ENCODE peak calls at places on chromosomes 1 and 21, in four cellular contexts. One of them, this sample, is unnamed.

GRCh38 chr1:231211005-231211857 is 29.8 kb upstream of the GNPAT start:
- DNase-seq in IMR-90: peak; percentile 53
- DNase-seq in K562: peak; percentile 90
- DNase-seq in HepG2: peak; percentile 76
- DNase-seq in this sample: peak; percentile 86

GRCh38 chr1:235710665-235711064 is 61.1 kb upstream of the GNG4 start:
- DNase-seq in HepG2: no peak
- DNase-seq in IMR-90: no peak
- DNase-seq in K562: no peak
- DNase-seq in this sample: no peak

GRCh38 chr21:15062566-15062965 is 2.2 kb downstream of the NRIP1 start:
- DNase-seq in K562: peak; percentile 15
- DNase-seq in IMR-90: no peak
- DNase-seq in HepG2: no peak
- DNase-seq in this sample: no peak

GRCh38 chr1:201457508-201457960 is 11.5 kb downstream of the PHLDA3 start:
- DNase-seq in HepG2: no peak
- DNase-seq in K562: no peak
- DNase-seq in IMR-90: no peak
- DNase-seq in this sample: no peak

GRCh38 chr21:44728716-44729115 is 17.3 kb upstream of the TSPEAR start:
- DNase-seq in K562: no peak
- DNase-seq in IMR-90: no peak
- DNase-seq in HepG2: no peak
- DNase-seq in this sample: no peak

GRCh38 chr1:9539829-9540550 is 725 bp downstream of the SLC25A33 start:
- DNase-seq in HepG2: no peak
- DNase-seq in IMR-90: peak; percentile 21
- DNase-seq in K562: peak; percentile 82
- DNase-seq in this sample: no peak

GRCh38 chr21:45638707-45639106 is 4.8 kb upstream of the PCBP3 start:
- DNase-seq in IMR-90: no peak
- DNase-seq in HepG2: no peak
- DNase-seq in K562: no peak
- DNase-seq in this sample: no peak

GRCh38 chr1:112440574-112440973 is 44.6 kb downstream of the CTTNBP2NL start:
- DNase-seq in HepG2: no peak
- DNase-seq in IMR-90: no peak
- DNase-seq in K562: no peak
- DNase-seq in this sample: no peak

GRCh38 chr1:169722784-169723183 is 11.1 kb downstream of the SELE start:
- DNase-seq in K562: no peak
- DNase-seq in HepG2: no peak
- DNase-seq in IMR-90: no peak
- DNase-seq in this sample: no peak

GRCh38 chr1:244226440-244226839 is 175.4 kb downstream of the ZBTB18 start:
- DNase-seq in HepG2: no peak
- DNase-seq in K562: no peak
- DNase-seq in IMR-90: peak; percentile 61
- DNase-seq in this sample: no peak

GRCh38 chr1:182339684-182340083 is 51.9 kb downstream of the GLUL start:
- DNase-seq in IMR-90: no peak
- DNase-seq in K562: no peak
- DNase-seq in HepG2: no peak
- DNase-seq in this sample: no peak

GRCh38 chr1:7549277-7549676 is 221.8 kb upstream of the VAMP3 start:
- DNase-seq in K562: no peak
- DNase-seq in HepG2: no peak
- DNase-seq in IMR-90: peak; percentile 87
- DNase-seq in this sample: peak; percentile 56

GRCh38 chr1:204072951-204073836 is at the start of gene SOX13:
- DNase-seq in HepG2: peak; percentile 78
- DNase-seq in IMR-90: peak; percentile 85
- DNase-seq in K562: peak; percentile 74
- DNase-seq in this sample: no peak

GRCh38 chr1:84721152-84721551 is 30.9 kb upstream of the SSX2IP start:
- DNase-seq in K562: peak; percentile 34
- DNase-seq in HepG2: peak; percentile 6
- DNase-seq in IMR-90: peak; percentile 81
- DNase-seq in this sample: no peak

GRCh38 chr1:169128565-169128964 is 22.1 kb downstream of the ATP1B1 start:
- DNase-seq in IMR-90: no peak
- DNase-seq in K562: no peak
- DNase-seq in HepG2: no peak
- DNase-seq in this sample: no peak

GRCh38 chr1:196558424-196558823 is 49.8 kb downstream of the KCNT2 start:
- DNase-seq in K562: no peak
- DNase-seq in HepG2: no peak
- DNase-seq in IMR-90: peak; percentile 69
- DNase-seq in this sample: no peak

GRCh38 chr1:226880372-226881287 is 10.2 kb downstream of the PSEN2 start:
- DNase-seq in HepG2: no peak
- DNase-seq in K562: no peak
- DNase-seq in IMR-90: no peak
- DNase-seq in this sample: no peak

GRCh38 chr1:225870883-225871282 is 11.3 kb downstream of the TMEM63A start:
- DNase-seq in HepG2: no peak
- DNase-seq in IMR-90: no peak
- DNase-seq in K562: no peak
- DNase-seq in this sample: no peak

GRCh38 chr21:34200288-34200905 is 127.0 kb downstream of the MRPS6 start:
- DNase-seq in HepG2: no peak
- DNase-seq in IMR-90: no peak
- DNase-seq in K562: no peak
- DNase-seq in this sample: no peak

GRCh38 chr21:44426663-44427191 is 28.6 kb upstream of the LRRC3 start:
- DNase-seq in HepG2: no peak
- DNase-seq in IMR-90: no peak
- DNase-seq in K562: no peak
- DNase-seq in this sample: no peak

GRCh38 chr1:148309940-148310500 is 157.9 kb upstream of the NBPF11 start:
- DNase-seq in IMR-90: no peak
- DNase-seq in K562: no peak
- DNase-seq in HepG2: no peak
- DNase-seq in this sample: no peak

GRCh38 chr1:233394860-233395717 is 67.6 kb downstream of the MAP3K21 start:
- DNase-seq in HepG2: peak; percentile 33
- DNase-seq in K562: peak; percentile 47
- DNase-seq in IMR-90: peak; percentile 50
- DNase-seq in this sample: no peak

GRCh38 chr1:201254625-201255469 is 28.5 kb upstream of the PKP1 start:
- DNase-seq in K562: peak; percentile 96
- DNase-seq in HepG2: peak; percentile 15
- DNase-seq in IMR-90: no peak
- DNase-seq in this sample: no peak

GRCh38 chr21:42112857-42113256 is 41.7 kb downstream of the UMODL1 start:
- DNase-seq in HepG2: no peak
- DNase-seq in IMR-90: peak; percentile 68
- DNase-seq in K562: no peak
- DNase-seq in this sample: no peak

GRCh38 chr1:84907095-84907827 is 14.3 kb upstream of the LPAR3 start:
- DNase-seq in K562: no peak
- DNase-seq in IMR-90: peak; percentile 71
- DNase-seq in HepG2: no peak
- DNase-seq in this sample: no peak

GRCh38 chr1:24925082-24925779 is 4.8 kb downstream of the RUNX3 start:
- DNase-seq in K562: no peak
- DNase-seq in HepG2: no peak
- DNase-seq in IMR-90: no peak
- DNase-seq in this sample: peak; percentile 68

GRCh38 chr1:82405333-82405732 is 604.6 kb downstream of the ADGRL2 start:
- DNase-seq in K562: no peak
- DNase-seq in HepG2: no peak
- DNase-seq in IMR-90: no peak
- DNase-seq in this sample: no peak

GRCh38 chr1:247452447-247453039 is 5.4 kb downstream of the OR2B11 start:
- DNase-seq in K562: no peak
- DNase-seq in IMR-90: no peak
- DNase-seq in HepG2: no peak
- DNase-seq in this sample: no peak

GRCh38 chr1:162179121-162179520 is 109.6 kb downstream of the NOS1AP start:
- DNase-seq in IMR-90: no peak
- DNase-seq in HepG2: no peak
- DNase-seq in K562: no peak
- DNase-seq in this sample: no peak

GRCh38 chr1:162177126-162177525 is 107.6 kb downstream of the NOS1AP start:
- DNase-seq in K562: no peak
- DNase-seq in IMR-90: no peak
- DNase-seq in HepG2: no peak
- DNase-seq in this sample: no peak

GRCh38 chr1:162175393-162175792 is 105.9 kb downstream of the NOS1AP start:
- DNase-seq in HepG2: no peak
- DNase-seq in K562: no peak
- DNase-seq in IMR-90: no peak
- DNase-seq in this sample: no peak

GRCh38 chr1:162182090-162182489 is 112.6 kb downstream of the NOS1AP start:
- DNase-seq in IMR-90: no peak
- DNase-seq in HepG2: no peak
- DNase-seq in K562: no peak
- DNase-seq in this sample: no peak

DNA sequence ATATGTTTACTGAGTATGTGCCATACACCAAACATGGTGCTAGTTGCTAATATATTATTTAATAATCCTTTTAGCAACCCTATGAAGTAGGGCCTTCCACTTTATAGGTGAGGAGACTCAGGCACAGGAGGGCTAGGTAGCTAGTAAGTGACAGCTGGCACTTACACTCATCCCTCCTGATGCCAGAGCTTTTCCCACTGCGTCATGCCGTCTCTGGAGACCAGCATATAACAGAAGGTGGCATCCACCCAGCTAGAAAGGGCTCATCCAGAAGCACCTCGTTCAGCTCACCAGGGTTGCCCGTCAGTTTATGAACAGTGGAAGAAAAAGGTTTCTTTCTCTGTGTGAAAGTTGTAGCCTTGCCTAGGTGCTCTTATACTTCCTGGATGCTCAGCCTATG is 108.9 kb downstream of the NOS1AP start:
- DNase-seq in HepG2: no peak
- DNase-seq in K562: no peak
- DNase-seq in IMR-90: no peak
- DNase-seq in this sample: no peak
- TF ChIP-seq MXI1 in HepG2: no peak
- TF ChIP-seq MXI1 in K562: no peak
- TF ChIP-seq MXI1 in IMR-90: no peak
- TF ChIP-seq MXI1 in this sample: no peak

DNA sequence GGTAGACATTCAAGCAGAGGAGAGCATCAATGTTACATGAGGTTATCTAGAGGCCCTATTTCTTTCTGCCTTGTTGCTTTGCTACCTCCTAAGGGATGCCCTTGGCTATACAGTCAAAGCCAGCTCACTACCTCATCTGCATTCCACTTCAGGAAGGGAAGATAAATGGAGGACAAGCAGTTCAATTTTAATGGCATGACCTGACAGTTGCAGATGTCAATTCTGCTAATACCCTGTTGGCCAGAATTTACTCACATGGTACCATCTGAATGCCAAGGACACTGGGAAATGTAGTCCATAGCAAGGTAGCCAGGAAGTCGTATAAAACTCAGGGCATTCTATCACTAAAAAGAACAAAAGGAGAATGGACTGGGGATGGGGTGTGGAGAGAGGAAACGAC is 31.5 kb downstream of the PALMD start:
- DNase-seq in K562: no peak
- DNase-seq in IMR-90: no peak
- DNase-seq in HepG2: no peak
- DNase-seq in this sample: no peak
- TF ChIP-seq POLR2A in K562: no peak
- TF ChIP-seq POLR2A in IMR-90: no peak
- TF ChIP-seq POLR2A in HepG2: no peak
- TF ChIP-seq POLR2A in this sample: no peak

GRCh38 chr1:22184454-22184853 is 41.6 kb upstream of the WNT4 start:
- DNase-seq in K562: no peak
- DNase-seq in HepG2: no peak
- DNase-seq in IMR-90: no peak
- DNase-seq in this sample: no peak

GRCh38 chr1:22186316-22186715 is 43.4 kb upstream of the WNT4 start:
- DNase-seq in IMR-90: no peak
- DNase-seq in HepG2: no peak
- DNase-seq in K562: no peak
- DNase-seq in this sample: no peak

GRCh38 chr1:22188914-22189313 is 46.0 kb upstream of the WNT4 start:
- DNase-seq in HepG2: no peak
- DNase-seq in IMR-90: no peak
- DNase-seq in K562: no peak
- DNase-seq in this sample: no peak

GRCh38 chr1:22188436-22188835 is 45.5 kb upstream of the WNT4 start:
- DNase-seq in IMR-90: no peak
- DNase-seq in K562: no peak
- DNase-seq in HepG2: no peak
- DNase-seq in this sample: no peak

GRCh38 chr1:22184892-22185612 is 42.2 kb upstream of the WNT4 start:
- DNase-seq in HepG2: peak; percentile 10
- DNase-seq in K562: no peak
- DNase-seq in IMR-90: no peak
- DNase-seq in this sample: no peak
- TF ChIP-seq MXI1 in HepG2: no peak
- TF ChIP-seq MXI1 in K562: no peak
- TF ChIP-seq MXI1 in IMR-90: no peak
- TF ChIP-seq MXI1 in this sample: no peak

DNA sequence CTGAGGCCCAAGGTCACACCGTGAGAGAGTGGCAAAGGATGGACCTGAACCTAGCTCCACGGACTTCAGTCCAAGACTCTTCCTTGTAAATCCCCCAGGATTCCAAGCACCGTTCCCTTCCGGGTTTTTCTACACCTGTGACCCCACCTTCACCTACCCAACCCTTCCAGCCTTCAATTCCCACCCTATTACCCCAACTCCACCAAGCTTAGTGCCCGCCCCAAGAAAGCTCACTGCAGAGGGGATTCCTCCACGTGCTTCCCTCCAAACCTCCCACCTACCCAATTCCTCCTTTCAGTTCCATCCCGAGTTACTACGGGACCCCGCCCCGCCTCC is 514 bp downstream of the SMG5 start:
- DNase-seq in HepG2: no peak
- DNase-seq in K562: no peak
- DNase-seq in IMR-90: no peak
- DNase-seq in this sample: no peak
- TF ChIP-seq POLR2A in HepG2: no peak
- TF ChIP-seq POLR2A in K562: no peak
- TF ChIP-seq POLR2A in IMR-90: no peak
- TF ChIP-seq POLR2A in this sample: no peak

DNA sequence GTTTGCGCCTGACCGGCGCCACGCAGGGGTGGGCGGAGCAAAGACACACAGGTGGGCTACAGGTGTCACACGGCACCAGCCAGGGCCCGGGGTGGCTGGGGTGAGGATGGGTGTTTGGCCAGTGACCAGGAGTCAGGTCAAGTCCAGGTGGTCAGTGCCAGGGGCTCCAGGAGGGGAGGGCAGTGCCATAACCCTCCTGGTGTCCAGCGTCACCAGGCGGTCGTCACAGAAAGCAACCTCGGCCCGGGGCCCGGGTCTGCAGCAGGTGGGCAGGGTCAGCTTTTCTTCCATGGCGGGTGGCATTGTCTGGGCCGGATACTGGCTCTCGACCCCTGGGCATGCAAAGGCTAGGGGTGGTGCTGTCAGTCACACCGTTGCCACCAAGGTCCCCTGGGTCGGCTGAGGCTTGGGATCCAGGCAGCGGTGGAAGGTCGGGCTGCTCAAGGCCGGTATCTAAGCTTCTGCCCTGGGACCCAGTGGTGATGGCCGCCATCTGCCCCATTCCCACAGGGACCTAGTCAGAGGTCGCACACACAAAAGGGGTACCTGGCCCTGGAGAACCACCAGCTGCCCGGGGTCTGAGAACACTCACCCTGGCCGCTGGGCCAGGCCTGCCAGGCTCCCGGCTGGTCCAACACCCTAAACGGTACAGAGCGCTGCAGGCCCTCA is 1.8 kb downstream of the FNDC10 start:
- DNase-seq in HepG2: no peak
- DNase-seq in K562: no peak
- DNase-seq in IMR-90: no peak
- DNase-seq in this sample: no peak
- TF ChIP-seq MXI1 in HepG2: no peak
- TF ChIP-seq MXI1 in K562: no peak
- TF ChIP-seq MXI1 in IMR-90: no peak
- TF ChIP-seq MXI1 in this sample: no peak

This sample was measured in GM12878.